ENCODE peak calls at places on chromosomes 13 and 19, in eight cellular contexts. One of them, this sample, is unnamed.

GRCh38 chr19:39265321-39265916 is 2.8 kb upstream of the IFNL2 start:
- DNase-seq in CD4-positive, alpha-beta memory T cell: no peak
- DNase-seq in fibroblast of mammary gland: no peak
- DNase-seq in AG04449: no peak
- DNase-seq in heart left ventricle: no peak
- DNase-seq in CD4-positive, CD25-positive, alpha-beta regulatory T cell: no peak
- DNase-seq in tibial artery: no peak
- DNase-seq in AG10803: no peak
- DNase-seq in this sample: no peak

GRCh38 chr19:46901701-46902401 is 41.1 kb downstream of the ARHGAP35 start:
- DNase-seq in tibial artery: no peak
- DNase-seq in fibroblast of mammary gland: no peak
- DNase-seq in AG04449: no peak
- DNase-seq in heart left ventricle: no peak
- DNase-seq in AG10803: peak
- DNase-seq in CD4-positive, CD25-positive, alpha-beta regulatory T cell: no peak
- DNase-seq in CD4-positive, alpha-beta memory T cell: no peak
- DNase-seq in this sample: no peak

GRCh38 chr13:62014299-62014698 is 598.6 kb upstream of the PCDH20 start:
- DNase-seq in tibial artery: no peak
- DNase-seq in fibroblast of mammary gland: peak
- DNase-seq in heart left ventricle: no peak
- DNase-seq in AG04449: no peak
- DNase-seq in AG10803: no peak
- DNase-seq in CD4-positive, CD25-positive, alpha-beta regulatory T cell: no peak
- DNase-seq in CD4-positive, alpha-beta memory T cell: no peak
- DNase-seq in this sample: peak

GRCh38 chr13:20501548-20501947 is 24.1 kb downstream of the CRYL1 start:
- DNase-seq in AG04449: no peak
- DNase-seq in CD4-positive, alpha-beta memory T cell: no peak
- DNase-seq in heart left ventricle: no peak
- DNase-seq in AG10803: no peak
- DNase-seq in tibial artery: no peak
- DNase-seq in CD4-positive, CD25-positive, alpha-beta regulatory T cell: no peak
- DNase-seq in fibroblast of mammary gland: no peak
- DNase-seq in this sample: no peak

GRCh38 chr19:30091856-30092255 is 149.8 kb downstream of the URI1 start:
- DNase-seq in AG04449: no peak
- DNase-seq in fibroblast of mammary gland: no peak
- DNase-seq in AG10803: no peak
- DNase-seq in CD4-positive, CD25-positive, alpha-beta regulatory T cell: no peak
- DNase-seq in tibial artery: no peak
- DNase-seq in heart left ventricle: no peak
- DNase-seq in CD4-positive, alpha-beta memory T cell: no peak
- DNase-seq in this sample: no peak

GRCh38 chr13:107367258-107367657 is 799.3 kb upstream of the ARGLU1 start:
- DNase-seq in CD4-positive, alpha-beta memory T cell: no peak
- DNase-seq in AG10803: peak
- DNase-seq in CD4-positive, CD25-positive, alpha-beta regulatory T cell: no peak
- DNase-seq in tibial artery: no peak
- DNase-seq in heart left ventricle: no peak
- DNase-seq in AG04449: no peak
- DNase-seq in fibroblast of mammary gland: peak
- DNase-seq in this sample: no peak

GRCh38 chr13:53201454-53202225 is 173.0 kb downstream of the OLFM4 start:
- DNase-seq in CD4-positive, CD25-positive, alpha-beta regulatory T cell: no peak
- DNase-seq in tibial artery: no peak
- DNase-seq in CD4-positive, alpha-beta memory T cell: no peak
- DNase-seq in AG10803: no peak
- DNase-seq in fibroblast of mammary gland: no peak
- DNase-seq in heart left ventricle: no peak
- DNase-seq in AG04449: no peak
- DNase-seq in this sample: no peak

GRCh38 chr19:30049844-30050667 is 108.0 kb downstream of the URI1 start:
- DNase-seq in tibial artery: no peak
- DNase-seq in heart left ventricle: no peak
- DNase-seq in CD4-positive, CD25-positive, alpha-beta regulatory T cell: no peak
- DNase-seq in AG04449: no peak
- DNase-seq in AG10803: no peak
- DNase-seq in fibroblast of mammary gland: no peak
- DNase-seq in CD4-positive, alpha-beta memory T cell: no peak
- DNase-seq in this sample: no peak

GRCh38 chr19:48391100-48392005 is at the start of gene KDELR1:
- DNase-seq in CD4-positive, CD25-positive, alpha-beta regulatory T cell: peak
- DNase-seq in tibial artery: peak
- DNase-seq in AG04449: no peak
- DNase-seq in fibroblast of mammary gland: peak
- DNase-seq in AG10803: peak
- DNase-seq in heart left ventricle: peak
- DNase-seq in CD4-positive, alpha-beta memory T cell: peak
- DNase-seq in this sample: peak

GRCh38 chr19:46856062-46857022 is 4.5 kb upstream of the ARHGAP35 start:
- DNase-seq in AG10803: peak
- DNase-seq in tibial artery: peak
- DNase-seq in heart left ventricle: peak
- DNase-seq in CD4-positive, alpha-beta memory T cell: peak
- DNase-seq in fibroblast of mammary gland: peak
- DNase-seq in CD4-positive, CD25-positive, alpha-beta regulatory T cell: peak
- DNase-seq in AG04449: peak
- DNase-seq in this sample: peak

GRCh38 chr19:51407631-51408131 is 9.8 kb downstream of the SIGLEC10 start:
- DNase-seq in AG10803: peak
- DNase-seq in AG04449: no peak
- DNase-seq in heart left ventricle: no peak
- DNase-seq in CD4-positive, CD25-positive, alpha-beta regulatory T cell: no peak
- DNase-seq in CD4-positive, alpha-beta memory T cell: peak
- DNase-seq in fibroblast of mammary gland: peak
- DNase-seq in tibial artery: no peak
- DNase-seq in this sample: peak

GRCh38 chr19:48698046-48698445 is 2.3 kb downstream of the FUT2 start:
- DNase-seq in fibroblast of mammary gland: peak
- DNase-seq in CD4-positive, alpha-beta memory T cell: no peak
- DNase-seq in heart left ventricle: no peak
- DNase-seq in AG04449: no peak
- DNase-seq in tibial artery: no peak
- DNase-seq in AG10803: peak
- DNase-seq in CD4-positive, CD25-positive, alpha-beta regulatory T cell: no peak
- DNase-seq in this sample: peak

GRCh38 chr13:45162821-45163220 is 38.0 kb downstream of the KCTD4 start:
- DNase-seq in CD4-positive, alpha-beta memory T cell: no peak
- DNase-seq in heart left ventricle: no peak
- DNase-seq in CD4-positive, CD25-positive, alpha-beta regulatory T cell: no peak
- DNase-seq in fibroblast of mammary gland: peak
- DNase-seq in AG04449: peak
- DNase-seq in AG10803: peak
- DNase-seq in tibial artery: no peak
- DNase-seq in this sample: peak

GRCh38 chr19:20923077-20923871 is at the start of gene ZNF85:
- DNase-seq in CD4-positive, alpha-beta memory T cell: peak
- DNase-seq in tibial artery: peak
- DNase-seq in CD4-positive, CD25-positive, alpha-beta regulatory T cell: peak
- DNase-seq in fibroblast of mammary gland: peak
- DNase-seq in heart left ventricle: peak
- DNase-seq in AG04449: peak
- DNase-seq in AG10803: peak
- DNase-seq in this sample: peak

DNA sequence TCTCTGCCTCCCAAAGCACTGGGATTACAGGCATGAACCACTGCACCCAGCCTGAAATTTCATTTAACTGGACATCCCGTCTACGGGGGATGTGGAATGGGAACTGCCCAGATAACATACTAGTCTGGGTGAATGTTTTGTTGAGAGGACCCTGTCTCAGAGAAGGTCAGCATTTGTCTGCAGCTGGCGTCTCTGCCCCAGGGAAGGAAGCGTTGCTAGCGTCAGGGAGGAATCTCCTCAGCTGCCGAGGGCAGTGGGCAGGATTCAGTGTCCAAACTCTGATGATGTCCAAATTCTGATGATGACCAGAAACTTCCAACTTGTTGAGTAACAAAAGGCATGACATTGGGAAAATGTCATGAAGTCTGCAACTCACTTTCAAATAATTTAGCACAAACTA is 3.1 kb downstream of the NXNL1 start:
- DNase-seq in AG10803: no peak
- DNase-seq in fibroblast of mammary gland: no peak
- DNase-seq in AG04449: no peak
- DNase-seq in tibial artery: no peak
- DNase-seq in heart left ventricle: no peak
- DNase-seq in CD4-positive, alpha-beta memory T cell: no peak
- DNase-seq in CD4-positive, CD25-positive, alpha-beta regulatory T cell: no peak
- DNase-seq in this sample: no peak
- H3K4me3 ChIP-seq in AG10803: no peak
- H3K4me3 ChIP-seq in fibroblast of mammary gland: no peak
- H3K4me3 ChIP-seq in AG04449: no peak
- H3K4me3 ChIP-seq in tibial artery: no peak
- H3K4me3 ChIP-seq in heart left ventricle: no peak
- H3K4me3 ChIP-seq in CD4-positive, alpha-beta memory T cell: no peak
- H3K4me3 ChIP-seq in CD4-positive, CD25-positive, alpha-beta regulatory T cell: no peak
- H3K4me3 ChIP-seq in this sample: no peak

DNA sequence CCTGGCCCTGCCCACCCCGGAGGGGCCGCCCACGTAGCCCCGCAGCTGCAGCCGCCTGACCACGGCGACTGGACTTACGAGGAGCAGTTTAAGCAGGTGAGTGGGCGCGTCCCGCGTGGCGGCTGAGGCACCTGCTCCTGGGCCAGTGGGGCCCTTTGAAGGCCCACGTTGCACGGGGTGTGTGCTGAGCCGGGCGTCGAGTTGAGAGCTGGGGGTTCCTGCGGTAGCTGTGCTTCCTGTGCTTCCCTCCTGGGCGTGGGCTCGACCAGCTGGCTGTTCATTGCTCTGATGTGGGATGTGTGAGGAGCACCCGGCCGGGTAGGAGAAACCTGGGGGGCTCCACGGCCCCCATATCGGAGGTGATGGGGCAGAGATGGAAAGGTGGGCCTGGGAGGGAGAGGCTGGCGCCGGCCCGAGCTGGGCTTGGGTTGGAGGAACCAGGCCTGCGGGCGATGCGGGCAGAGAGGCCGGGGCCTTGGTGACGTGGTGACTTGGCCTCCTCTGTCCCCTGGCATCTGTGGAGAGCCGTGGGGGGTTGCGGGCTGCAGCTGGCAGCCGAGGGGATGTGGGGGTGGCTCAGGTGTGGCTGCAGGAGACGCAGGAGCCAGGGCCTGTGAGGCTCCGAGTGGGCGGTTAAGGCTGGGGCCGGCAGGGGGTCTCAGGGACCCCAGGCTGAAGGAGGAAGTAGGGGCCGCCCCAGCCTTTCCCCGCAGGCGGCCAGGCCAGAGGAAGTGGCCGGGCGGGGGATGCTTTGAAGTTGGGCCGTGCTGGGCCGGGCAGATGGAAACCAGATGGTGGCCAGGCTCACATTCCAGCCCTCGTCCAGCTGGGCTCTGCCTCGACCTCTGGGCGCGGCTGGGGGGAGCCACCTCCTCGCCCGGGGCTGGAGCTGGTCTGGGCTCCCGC is 7.1 kb downstream of the ARID3A start:
- DNase-seq in heart left ventricle: peak
- DNase-seq in tibial artery: no peak
- DNase-seq in CD4-positive, CD25-positive, alpha-beta regulatory T cell: no peak
- DNase-seq in AG10803: peak
- DNase-seq in AG04449: peak
- DNase-seq in fibroblast of mammary gland: peak
- DNase-seq in CD4-positive, alpha-beta memory T cell: peak
- DNase-seq in this sample: peak
- H3K4me3 ChIP-seq in heart left ventricle: peak
- H3K4me3 ChIP-seq in tibial artery: no peak
- H3K4me3 ChIP-seq in CD4-positive, CD25-positive, alpha-beta regulatory T cell: no peak
- H3K4me3 ChIP-seq in AG10803: peak
- H3K4me3 ChIP-seq in AG04449: peak
- H3K4me3 ChIP-seq in fibroblast of mammary gland: peak
- H3K4me3 ChIP-seq in CD4-positive, alpha-beta memory T cell: no peak
- H3K4me3 ChIP-seq in this sample: no peak

DNA sequence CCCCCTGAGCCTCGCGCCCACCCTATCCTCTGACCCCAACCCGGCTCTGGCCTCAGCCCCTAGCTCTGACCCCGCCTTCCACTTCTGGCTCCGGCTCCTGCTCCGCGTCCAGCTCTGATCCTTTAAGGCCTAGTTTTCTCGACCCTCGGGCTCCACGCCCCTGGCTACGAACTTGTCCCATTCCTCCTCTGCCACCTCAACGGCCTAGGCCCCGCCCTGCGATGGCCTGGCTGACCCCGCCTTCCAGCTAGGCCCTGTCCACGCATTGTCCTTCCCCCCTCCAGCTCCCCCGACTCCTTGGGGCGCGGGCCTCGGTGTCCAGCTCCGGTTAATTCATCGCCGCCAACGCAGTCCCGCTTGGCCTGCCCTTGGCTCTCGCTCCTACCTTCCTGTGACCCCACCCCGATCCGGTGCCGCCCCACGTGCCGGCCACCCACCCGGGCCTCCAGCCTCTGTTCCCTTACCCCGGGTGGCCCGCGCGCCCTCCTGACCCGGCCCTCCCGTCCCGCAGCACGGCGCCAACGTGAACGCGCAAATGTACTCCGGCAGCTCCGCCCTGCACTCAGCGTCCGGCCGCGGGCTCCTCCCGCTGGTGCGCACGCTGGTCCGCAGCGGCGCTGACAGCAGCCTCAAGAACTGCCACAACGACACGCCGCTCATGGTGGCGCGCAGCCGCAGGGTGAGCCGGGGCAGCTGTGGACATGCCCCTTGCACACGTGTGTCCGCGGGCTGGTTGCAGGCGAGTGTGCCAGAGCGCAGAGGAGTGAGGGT is 9.4 kb downstream of the BCL3 start:
- DNase-seq in fibroblast of mammary gland: peak
- DNase-seq in CD4-positive, CD25-positive, alpha-beta regulatory T cell: no peak
- DNase-seq in AG04449: no peak
- DNase-seq in heart left ventricle: peak
- DNase-seq in CD4-positive, alpha-beta memory T cell: no peak
- DNase-seq in AG10803: peak
- DNase-seq in tibial artery: peak
- DNase-seq in this sample: no peak
- H3K4me3 ChIP-seq in fibroblast of mammary gland: peak
- H3K4me3 ChIP-seq in CD4-positive, CD25-positive, alpha-beta regulatory T cell: no peak
- H3K4me3 ChIP-seq in AG04449: peak
- H3K4me3 ChIP-seq in heart left ventricle: peak
- H3K4me3 ChIP-seq in CD4-positive, alpha-beta memory T cell: no peak
- H3K4me3 ChIP-seq in AG10803: peak
- H3K4me3 ChIP-seq in tibial artery: peak
- H3K4me3 ChIP-seq in this sample: no peak

GRCh38 chr13:27958928-27959539 is 10.1 kb downstream of the CDX2 start:
- DNase-seq in AG04449: no peak
- DNase-seq in heart left ventricle: no peak
- DNase-seq in AG10803: no peak
- DNase-seq in CD4-positive, CD25-positive, alpha-beta regulatory T cell: no peak
- DNase-seq in tibial artery: no peak
- DNase-seq in fibroblast of mammary gland: no peak
- DNase-seq in CD4-positive, alpha-beta memory T cell: no peak
- DNase-seq in this sample: no peak

GRCh38 chr13:27961227-27962085 is 7.7 kb downstream of the CDX2 start:
- DNase-seq in heart left ventricle: no peak
- DNase-seq in CD4-positive, alpha-beta memory T cell: no peak
- DNase-seq in CD4-positive, CD25-positive, alpha-beta regulatory T cell: no peak
- DNase-seq in AG10803: no peak
- DNase-seq in AG04449: no peak
- DNase-seq in tibial artery: no peak
- DNase-seq in fibroblast of mammary gland: no peak
- DNase-seq in this sample: no peak

GRCh38 chr13:27959976-27960361 is 9.1 kb downstream of the CDX2 start:
- DNase-seq in CD4-positive, alpha-beta memory T cell: no peak
- DNase-seq in AG10803: no peak
- DNase-seq in CD4-positive, CD25-positive, alpha-beta regulatory T cell: no peak
- DNase-seq in tibial artery: no peak
- DNase-seq in fibroblast of mammary gland: no peak
- DNase-seq in heart left ventricle: no peak
- DNase-seq in AG04449: no peak
- DNase-seq in this sample: no peak

GRCh38 chr13:27962128-27962841 is 6.8 kb downstream of the CDX2 start:
- DNase-seq in tibial artery: no peak
- DNase-seq in heart left ventricle: no peak
- DNase-seq in CD4-positive, CD25-positive, alpha-beta regulatory T cell: no peak
- DNase-seq in AG10803: no peak
- DNase-seq in AG04449: no peak
- DNase-seq in CD4-positive, alpha-beta memory T cell: no peak
- DNase-seq in fibroblast of mammary gland: no peak
- DNase-seq in this sample: no peak

GRCh38 chr13:27960362-27961226 is 8.5 kb downstream of the CDX2 start:
- DNase-seq in tibial artery: no peak
- DNase-seq in heart left ventricle: no peak
- DNase-seq in CD4-positive, alpha-beta memory T cell: no peak
- DNase-seq in fibroblast of mammary gland: peak
- DNase-seq in AG10803: peak
- DNase-seq in AG04449: no peak
- DNase-seq in CD4-positive, CD25-positive, alpha-beta regulatory T cell: no peak
- DNase-seq in this sample: peak
- H3K4me3 ChIP-seq in tibial artery: peak
- H3K4me3 ChIP-seq in heart left ventricle: peak
- H3K4me3 ChIP-seq in CD4-positive, alpha-beta memory T cell: no peak
- H3K4me3 ChIP-seq in fibroblast of mammary gland: no peak
- H3K4me3 ChIP-seq in AG10803: peak
- H3K4me3 ChIP-seq in AG04449: peak
- H3K4me3 ChIP-seq in CD4-positive, CD25-positive, alpha-beta regulatory T cell: no peak
- H3K4me3 ChIP-seq in this sample: no peak

This sample was measured in epithelial cell of esophagus.